ENCODE peak calls at places on chromosomes 4 and X, in eight cellular contexts. P is cardiac muscle cell, E is H1, F is HCT116, A is kidney epithelial cell, J is astrocyte of the spinal cord, M is cardiac fibroblast, I is HFF-Myc. Z is an unnamed sample.

GRCh38 chrX:38055170-38055847 is 49.0 kb downstream of the SYTL5 start:
- DNase-seq in P (peak; percentile 85), E (no peak), F (no peak), A (no peak), J (peak; percentile 62), M (peak; percentile 94), I (no peak), Z (no peak)

GRCh38 chr4:88803600-88804096 is 106.0 kb upstream of the NAP1L5 start:
- DNase-seq in P (peak; percentile 93), E (no peak), F (no peak), A (peak; percentile 68), J (peak; percentile 92), M (peak; percentile 91), I (peak; percentile 54), Z (no peak)

GRCh38 chr4:148270600-148270999 is 171.6 kb downstream of the NR3C2 start:
- DNase-seq in P (no peak), E (no peak), F (no peak), A (peak; percentile 44), J (no peak), M (no peak), I (no peak), Z (no peak)

GRCh38 chr4:78477276-78477675 is 74.3 kb upstream of the ANXA3 start:
- DNase-seq in P (peak; percentile 45), E (no peak), F (no peak), A (no peak), J (peak; percentile 39), M (peak; percentile 32), I (no peak), Z (no peak)

GRCh38 chrX:123720486-123720885 is 12.4 kb downstream of the THOC2 start:
- DNase-seq in P (no peak), E (no peak), F (no peak), A (no peak), J (no peak), M (no peak), I (no peak), Z (no peak)

GRCh38 chr4:172357006-172357405 is 543.8 kb downstream of the GALNTL6 start:
- DNase-seq in P (no peak), E (no peak), F (no peak), A (no peak), J (no peak), M (no peak), I (no peak), Z (no peak)

GRCh38 chrX:20594985-20595384 is 328.3 kb upstream of the RPS6KA3 start:
- DNase-seq in P (peak; percentile 19), E (no peak), F (peak; percentile 1), A (no peak), J (no peak), M (peak; percentile 8), I (no peak), Z (no peak)

GRCh38 chr4:137949746-137950145 is 292.4 kb downstream of the SLC7A11 start:
- DNase-seq in P (peak; percentile 25), E (no peak), F (no peak), A (no peak), J (no peak), M (peak; percentile 11), I (no peak), Z (no peak)

GRCh38 chrX:77668391-77669237 is 117.4 kb downstream of the ATRX start:
- DNase-seq in P (peak; percentile 49), E (no peak), F (no peak), A (peak; percentile 1), J (peak; percentile 47), M (peak; percentile 48), I (peak; percentile 16), Z (no peak)

GRCh38 chrX:84186603-84187358 is 1.2 kb downstream of the RPS6KA6 start:
- DNase-seq in P (no peak), E (no peak), F (no peak), A (no peak), J (no peak), M (no peak), I (no peak), Z (no peak)

GRCh38 chr4:132646186-132646585 is 502.9 kb upstream of the PCDH10 start:
- DNase-seq in P (no peak), E (no peak), F (no peak), A (no peak), J (peak; percentile 3), M (no peak), I (no peak), Z (no peak)

GRCh38 chrX:85517994-85518718 is 138.7 kb upstream of the POF1B start:
- DNase-seq in P (no peak), E (no peak), F (no peak), A (no peak), J (no peak), M (no peak), I (no peak), Z (no peak)

GRCh38 chr4:74671074-74671698 is 123.1 kb downstream of the BTC start:
- DNase-seq in P (peak; percentile 90), E (peak; percentile 31), F (peak; percentile 70), A (peak; percentile 35), J (peak; percentile 84), M (peak; percentile 88), I (peak; percentile 70), Z (no peak)

GRCh38 chr4:36476135-36476534 is 194.7 kb downstream of the DTHD1 start:
- DNase-seq in P (no peak), E (no peak), F (no peak), A (no peak), J (no peak), M (no peak), I (no peak), Z (no peak)

GRCh38 chrX:2463973-2464676 is 36.7 kb downstream of the DHRSX start:
- DNase-seq in P (no peak), E (no peak), F (peak; percentile 99), A (no peak), J (peak; percentile 14), M (peak; percentile 17), I (no peak), Z (no peak)

GRCh38 chr4:185138161-185138560 is 4.9 kb upstream of the SLC25A4 start:
- DNase-seq in P (no peak), E (no peak), F (no peak), A (no peak), J (no peak), M (no peak), I (no peak), Z (no peak)

GRCh38 chrX:132425744-132426318 is 63.0 kb downstream of the MBNL3 start:
- DNase-seq in P (no peak), E (no peak), F (no peak), A (no peak), J (no peak), M (no peak), I (no peak), Z (no peak)

GRCh38 chr4:80266902-80267380 is 477 bp downstream of the FGF5 start:
- DNase-seq in P (peak; percentile 53), E (no peak), F (no peak), A (no peak), J (peak; percentile 59), M (peak; percentile 56), I (no peak), Z (no peak)

GRCh38 chrX:93538575-93538974 is 134.8 kb downstream of the NAP1L3 start:
- DNase-seq in P (peak; percentile 0), E (no peak), F (no peak), A (no peak), J (no peak), M (no peak), I (no peak), Z (no peak)

GRCh38 chr4:25525896-25526295 is 129.8 kb upstream of the SLC34A2 start:
- DNase-seq in P (no peak), E (no peak), F (no peak), A (no peak), J (no peak), M (no peak), I (no peak), Z (no peak)

GRCh38 chrX:21166302-21166982 is 207.8 kb upstream of the CNKSR2 start:
- DNase-seq in P (peak; percentile 14), E (no peak), F (no peak), A (no peak), J (peak; percentile 32), M (peak; percentile 17), I (no peak), Z (no peak)

GRCh38 chrX:149286940-149287349 is 218.2 kb downstream of the IDS start:
- DNase-seq in P (peak; percentile 61), E (no peak), F (peak; percentile 12), A (no peak), J (peak; percentile 56), M (peak; percentile 61), I (no peak), Z (no peak)

DNA sequence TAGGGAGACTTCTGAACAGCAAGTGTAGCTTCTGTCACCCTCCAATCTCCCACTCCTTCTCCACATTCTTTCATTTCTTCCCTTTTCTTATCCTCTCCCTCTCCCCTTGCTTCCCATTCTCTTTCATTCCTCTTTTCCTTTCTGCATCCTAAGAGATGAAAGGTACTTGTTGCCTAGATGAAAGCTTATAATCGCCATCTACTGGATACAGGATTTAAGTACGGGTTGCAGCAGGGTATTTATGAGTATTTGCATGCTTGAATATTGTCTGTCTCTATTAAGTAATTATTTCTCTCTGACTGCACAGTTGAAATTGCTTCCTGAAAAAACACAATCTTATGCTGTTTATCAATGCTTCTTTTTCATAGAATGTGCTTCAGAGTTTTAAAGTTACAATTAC is 174.0 kb upstream of the TENT5D start:
- DNase-seq in P (peak; percentile 2), E (no peak), F (no peak), A (no peak), J (no peak), M (peak; percentile 3), I (no peak), Z (no peak)
- TF ChIP-seq CTCF in P (no peak), E (no peak), F (no peak), A (no peak), J (no peak), M (no peak), I (no peak), Z (no peak)

GRCh38 chrX:126655061-126655460 is 102.4 kb upstream of the DCAF12L1 start:
- DNase-seq in P (no peak), E (no peak), F (no peak), A (peak; percentile 5), J (peak; percentile 0), M (no peak), I (no peak), Z (no peak)

DNA sequence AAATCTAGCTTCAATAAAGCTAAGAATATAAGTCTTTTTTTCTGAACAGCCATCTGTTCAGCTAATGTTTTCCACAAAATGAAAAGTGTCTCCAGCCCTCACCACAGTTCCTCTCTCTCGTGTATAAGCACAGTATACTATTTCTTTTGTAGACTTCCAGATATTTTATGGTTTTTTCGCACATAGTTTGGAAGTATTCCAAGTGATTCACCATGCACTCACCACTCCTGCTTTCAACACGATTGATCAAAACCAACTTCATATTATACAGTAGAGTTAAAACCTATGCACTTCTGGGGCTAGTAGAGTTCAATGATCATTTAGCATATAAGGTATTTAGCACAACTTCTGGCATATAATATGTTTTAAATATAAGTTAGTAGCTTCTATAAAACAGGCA is 105.8 kb upstream of the DCAF12L1 start:
- DNase-seq in P (no peak), E (no peak), F (no peak), A (no peak), J (peak; percentile 52), M (no peak), I (no peak), Z (no peak)
- TF ChIP-seq CTCF in P (no peak), E (no peak), F (no peak), A (no peak), J (no peak), M (no peak), I (no peak), Z (no peak)

GRCh38 chr4:153773236-153773690 is 13.4 kb upstream of the RNF175 start:
- DNase-seq in P (no peak), E (no peak), F (no peak), A (no peak), J (no peak), M (no peak), I (no peak), Z (no peak)
- TF ChIP-seq CTCF in P (no peak), E (peak; percentile 60), F (no peak), A (no peak), J (peak; percentile 18), M (peak; percentile 13), I (peak; percentile 46), Z (no peak)

GRCh38 chr4:163527172-163527571 is 32.7 kb downstream of the TMA16 start:
- DNase-seq in P (no peak), E (no peak), F (no peak), A (no peak), J (no peak), M (no peak), I (no peak), Z (no peak)
- TF ChIP-seq CTCF in P (no peak), E (no peak), F (no peak), A (no peak), J (no peak), M (no peak), I (no peak), Z (no peak)